ENCODE peak calls at places on chromosome 7, in four cellular contexts. O is WTC11, M is GM12878, Z is HepG2. K is an unnamed sample.

GRCh38 chr7:2084781-2085505 is 147.8 kb downstream of the MAD1L1 start:
- DNase-seq in O (no peak), M (no peak), Z (no peak), K (no peak)

GRCh38 chr7:100430450-100431285 is 1.0 kb downstream of the MEPCE start:
- DNase-seq in M (no peak), Z (no peak), O (peak; percentile 26), K (peak; percentile 41)

GRCh38 chr7:100503350-100503735 is 19.6 kb downstream of the NYAP1 start:
- DNase-seq in O (no peak), M (no peak), Z (peak; percentile 72), K (no peak)

GRCh38 chr7:35593896-35594295 is 101.0 kb downstream of the HERPUD2 start:
- DNase-seq in M (no peak), O (peak; percentile 78), Z (peak; percentile 7), K (peak; percentile 63)

GRCh38 chr7:47401571-47402570 is 180.0 kb downstream of the TNS3 start:
- DNase-seq in Z (no peak), M (no peak), O (no peak), K (no peak)

GRCh38 chr7:134101716-134102115 is 25.4 kb upstream of the LRGUK start:
- DNase-seq in M (no peak), Z (no peak), O (no peak), K (no peak)

GRCh38 chr7:116434820-116435341 is 64.7 kb upstream of the CAV2 start:
- DNase-seq in Z (no peak), M (no peak), O (no peak), K (no peak)

GRCh38 chr7:66758964-66759628 is 18.6 kb downstream of the RABGEF1 start:
- DNase-seq in O (no peak), M (no peak), Z (no peak), K (no peak)

GRCh38 chr7:95777266-95777665 is 4.9 kb downstream of the DYNC1I1 start:
- DNase-seq in M (no peak), O (no peak), Z (no peak), K (no peak)

GRCh38 chr7:98251251-98251843 is 685 bp downstream of the TECPR1 start:
- DNase-seq in M (no peak), O (no peak), Z (peak; percentile 63), K (peak; percentile 47)

GRCh38 chr7:152462995-152463713 is 27.4 kb upstream of the KMT2C start:
- DNase-seq in Z (no peak), O (no peak), M (no peak), K (no peak)

GRCh38 chr7:2018786-2019692 is 213.7 kb downstream of the MAD1L1 start:
- DNase-seq in M (no peak), O (no peak), Z (no peak), K (peak; percentile 79)

GRCh38 chr7:99579956-99580777 is 17.9 kb upstream of the TMEM225B start:
- DNase-seq in O (peak; percentile 81), M (no peak), Z (peak; percentile 6), K (peak; percentile 36)

GRCh38 chr7:11727864-11728263 is 104.1 kb downstream of the THSD7A start:
- DNase-seq in Z (no peak), M (no peak), O (no peak), K (no peak)

GRCh38 chr7:74026406-74027123 is 1.4 kb upstream of the ELN start:
- DNase-seq in M (no peak), Z (peak; percentile 24), O (peak; percentile 90), K (peak; percentile 83)

GRCh38 chr7:157993406-157994105 is 594.1 kb downstream of the PTPRN2 start:
- DNase-seq in Z (no peak), O (no peak), M (no peak), K (no peak)

GRCh38 chr7:47501406-47501805 is 80.5 kb downstream of the TNS3 start:
- DNase-seq in M (no peak), O (no peak), Z (no peak), K (no peak)

GRCh38 chr7:51220226-51220625 is 96.4 kb downstream of the COBL start:
- DNase-seq in M (no peak), Z (no peak), O (no peak), K (no peak)

GRCh38 chr7:151877911-151878835 is 1.3 kb upstream of the PRKAG2 start:
- DNase-seq in Z (no peak), M (no peak), O (no peak), K (no peak)

GRCh38 chr7:21108182-21108581 is 319.7 kb upstream of the SP4 start:
- DNase-seq in Z (no peak), O (no peak), M (no peak), K (no peak)

GRCh38 chr7:87110778-87111177 is 41.5 kb upstream of the DMTF1 start:
- DNase-seq in O (no peak), Z (peak; percentile 36), M (no peak), K (peak; percentile 45)

GRCh38 chr7:23680417-23681405 is 712 bp downstream of the FAM221A start:
- DNase-seq in M (no peak), Z (no peak), O (peak; percentile 86), K (no peak)

GRCh38 chr7:18861514-18861913 is 255.9 kb downstream of the TWIST1 start:
- DNase-seq in Z (no peak), O (no peak), M (peak; percentile 11), K (no peak)

GRCh38 chr7:121187676-121188075 is 141.1 kb upstream of the WNT16 start:
- DNase-seq in M (no peak), Z (no peak), O (no peak), K (no peak)

GRCh38 chr7:100674441-100675407 is 1.2 kb downstream of the GNB2 start:
- DNase-seq in Z (no peak), M (no peak), O (no peak), K (no peak)

GRCh38 chr7:96173777-96174176 is 148.1 kb downstream of the SLC25A13 start:
- DNase-seq in M (no peak), O (no peak), Z (no peak), K (no peak)

GRCh38 chr7:150829426-150829825 is 22.9 kb upstream of the AOC1 start:
- DNase-seq in O (no peak), M (no peak), Z (no peak), K (no peak)

GRCh38 chr7:140287988-140288387 is 110.3 kb downstream of the SLC37A3 start:
- DNase-seq in Z (no peak), O (no peak), M (no peak), K (no peak)

GRCh38 chr7:7944619-7945282 is 23.8 kb upstream of the GLCCI1 start:
- DNase-seq in O (no peak), Z (no peak), M (peak; percentile 99), K (no peak)

GRCh38 chr7:123538189-123538714 is 3.9 kb upstream of the IQUB start:
- DNase-seq in M (no peak), Z (no peak), O (no peak), K (peak; percentile 47)

GRCh38 chr7:133873187-133873586 is 254.0 kb upstream of the LRGUK start:
- DNase-seq in M (no peak), O (no peak), Z (no peak), K (no peak)

GRCh38 chr7:84953294-84953693 is 233.6 kb downstream of the SEMA3D start:
- DNase-seq in O (no peak), M (no peak), Z (no peak), K (no peak)

GRCh38 chr7:63521-64021 is 128.8 kb upstream of the FAM20C start:
- DNase-seq in O (no peak), M (no peak), Z (no peak), K (no peak)

GRCh38 chr7:126790763-126791162 is 462.0 kb downstream of the GRM8 start:
- DNase-seq in M (no peak), Z (no peak), O (no peak), K (no peak)

GRCh38 chr7:78587443-78588044 is 789.0 kb downstream of the PHTF2 start:
- DNase-seq in M (no peak), O (no peak), Z (peak; percentile 10), K (no peak)
- TF ChIP-seq CREM in M (no peak), O (no peak), Z (no peak), K (no peak)

GRCh38 chr7:110850239-110850638 is 240.7 kb upstream of the LRRN3 start:
- DNase-seq in Z (no peak), M (no peak), O (no peak), K (no peak)

GRCh38 chr7:110852156-110852858 is 238.6 kb upstream of the LRRN3 start:
- DNase-seq in M (no peak), O (no peak), Z (no peak), K (no peak)

GRCh38 chr7:110856704-110857103 is 234.2 kb upstream of the LRRN3 start:
- DNase-seq in M (no peak), O (no peak), Z (peak; percentile 18), K (no peak)

GRCh38 chr7:110857106-110857505 is 233.8 kb upstream of the LRRN3 start:
- DNase-seq in M (no peak), Z (no peak), O (no peak), K (no peak)

GRCh38 chr7:110853263-110853662 is 237.7 kb upstream of the LRRN3 start:
- DNase-seq in Z (no peak), M (no peak), O (no peak), K (no peak)
- TF ChIP-seq CTCF in Z (no peak), M (no peak), O (no peak), K (no peak)

DNA sequence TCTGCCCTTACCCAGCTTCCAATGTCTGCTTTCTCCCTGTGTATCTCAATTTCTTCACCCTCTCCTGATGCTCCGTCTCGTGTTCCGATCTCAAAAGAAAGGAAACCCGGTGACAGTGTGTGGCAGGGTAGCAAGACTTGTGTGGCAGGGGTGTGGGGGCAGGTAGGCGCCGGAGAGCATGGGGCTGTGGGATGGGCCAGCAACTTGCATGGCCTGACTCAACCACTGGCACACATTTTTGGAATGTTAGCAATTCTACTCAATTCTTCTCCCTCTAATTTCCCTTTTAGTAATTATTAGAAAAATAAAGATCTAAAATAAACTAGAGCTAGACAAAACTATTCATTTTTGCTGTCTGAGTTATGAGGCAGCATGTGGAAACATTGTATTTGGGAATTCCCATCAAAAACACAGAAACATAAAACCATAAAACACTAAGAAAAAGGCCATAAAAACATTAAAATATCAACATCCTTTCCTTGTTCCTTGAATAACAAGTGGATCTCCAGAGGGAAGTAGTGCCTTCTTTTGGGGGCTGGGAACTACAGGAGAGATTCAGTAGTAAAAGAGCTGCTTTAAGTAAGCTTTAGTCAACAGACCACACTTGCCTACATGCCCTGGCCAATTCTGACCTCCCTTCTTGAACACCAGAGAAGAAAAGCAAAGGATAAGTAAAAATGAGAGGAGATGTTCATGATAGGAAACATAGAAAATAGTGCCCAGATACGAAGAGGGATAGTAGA is 21.8 kb downstream of the SEMA3C start:
- DNase-seq in M (no peak), Z (no peak), O (no peak), K (no peak)
- TF ChIP-seq CREM in M (no peak), Z (no peak), O (no peak), K (no peak)

DNA sequence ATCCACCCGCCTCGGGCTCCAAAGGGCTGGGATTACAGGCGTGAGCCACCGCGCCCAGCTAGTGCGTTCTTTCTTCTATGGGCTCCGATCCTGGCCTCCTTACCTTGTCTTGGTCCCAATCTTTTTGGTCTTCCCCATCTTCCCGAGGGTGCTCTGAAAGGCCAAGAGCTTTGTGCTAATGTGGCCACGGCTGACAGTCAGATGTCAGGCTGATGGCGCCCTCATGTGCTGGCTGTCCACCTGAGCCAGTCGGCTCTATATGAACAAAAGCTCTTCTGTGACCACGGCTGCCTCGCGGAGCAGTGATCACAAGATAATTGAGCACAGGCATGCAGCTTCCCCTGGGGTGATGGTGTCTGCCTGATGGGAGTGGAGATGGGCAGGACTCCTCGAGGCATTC is 11.0 kb upstream of the AHCYL2 start:
- DNase-seq in Z (peak; percentile 85), M (no peak), O (peak; percentile 68), K (peak; percentile 42)
- TF ChIP-seq CTCF in Z (peak; percentile 96), M (peak; percentile 62), O (no peak), K (peak; percentile 78)